ENCODE peak calls at places on chromosomes 1 and 21, in four cellular contexts. X is fibroblast of lung, E is HFFc6, P is IMR-90. M is an unnamed sample.

GRCh38 chr1:230681599-230681998 is 32.3 kb downstream of the AGT start:
- DNase-seq in X (peak; percentile 84), E (peak; percentile 68), P (peak; percentile 85), M (peak; percentile 42)

GRCh38 chr1:18923721-18924610 is 21.6 kb upstream of the ALDH4A1 start:
- DNase-seq in X (no peak), E (no peak), P (peak; percentile 47), M (no peak)

GRCh38 chr1:185376288-185376687 is 59.2 kb upstream of the IVNS1ABP start:
- DNase-seq in X (no peak), E (no peak), P (no peak), M (no peak)

GRCh38 chr21:21046063-21046462 is 47.9 kb downstream of the NCAM2 start:
- DNase-seq in X (no peak), E (no peak), P (no peak), M (no peak)

GRCh38 chr1:54581621-54582035 is 33.6 kb downstream of the ACOT11 start:
- DNase-seq in X (peak; percentile 82), E (peak; percentile 77), P (peak; percentile 71), M (peak; percentile 69)

GRCh38 chr1:32759521-32759980 is 57.0 kb upstream of the SYNC start:
- DNase-seq in X (no peak), E (no peak), P (no peak), M (no peak)

GRCh38 chr1:116763116-116763786 is 9.0 kb downstream of the CD2 start:
- DNase-seq in X (peak; percentile 7), E (no peak), P (no peak), M (no peak)

GRCh38 chr1:111920221-111921024 is 69.0 kb downstream of the KCND3 start:
- DNase-seq in X (no peak), E (peak; percentile 80), P (peak; percentile 5), M (peak; percentile 3)

GRCh38 chr1:21935891-21936365 is 1.2 kb downstream of the HSPG2 start:
- DNase-seq in X (no peak), E (no peak), P (no peak), M (no peak)

DNA sequence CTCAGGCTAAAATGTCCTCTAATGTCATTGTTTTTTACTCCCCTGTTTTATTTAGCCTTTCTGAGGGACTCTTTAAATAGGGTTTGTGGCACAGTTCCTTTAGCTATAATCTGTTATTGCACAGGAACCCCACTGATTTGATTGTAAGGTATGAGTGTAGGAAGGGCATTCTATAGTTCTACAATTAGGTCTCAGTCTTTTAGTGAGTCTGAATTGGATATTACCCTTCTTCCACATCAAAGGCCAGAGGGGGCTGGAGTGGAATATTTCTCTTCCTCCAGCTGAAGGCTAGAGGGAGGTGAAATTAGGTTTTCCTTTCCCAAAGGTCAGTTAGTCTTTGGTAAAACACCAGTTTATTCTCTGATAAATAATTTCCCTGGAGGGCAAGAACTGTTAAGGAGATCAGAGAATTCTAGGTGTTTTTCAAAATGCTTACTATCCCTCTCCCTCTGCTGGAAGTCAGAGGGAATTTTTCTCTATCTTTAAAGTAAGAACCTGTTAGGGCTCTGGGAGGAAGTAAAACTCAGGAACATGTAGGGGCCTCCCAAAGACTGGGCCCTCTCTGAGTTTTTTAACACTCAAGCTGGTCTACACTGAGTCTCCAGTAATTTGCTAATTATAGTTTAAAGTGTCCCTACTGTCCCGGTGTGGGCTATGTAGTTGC is 176.3 kb upstream of the ZNHIT6 start:
- DNase-seq in X (peak; percentile 44), E (peak; percentile 34), P (peak; percentile 48), M (no peak)
- TF ChIP-seq CTCF in X (peak; percentile 59), E (peak; percentile 82), P (peak; percentile 65), M (peak; percentile 65)

GRCh38 chr1:245999697-246000637 is 507.1 kb downstream of the SMYD3 start:
- DNase-seq in X (no peak), E (no peak), P (no peak), M (no peak)
- TF ChIP-seq CTCF in X (no peak), E (peak; percentile 15), P (no peak), M (no peak)

DNA sequence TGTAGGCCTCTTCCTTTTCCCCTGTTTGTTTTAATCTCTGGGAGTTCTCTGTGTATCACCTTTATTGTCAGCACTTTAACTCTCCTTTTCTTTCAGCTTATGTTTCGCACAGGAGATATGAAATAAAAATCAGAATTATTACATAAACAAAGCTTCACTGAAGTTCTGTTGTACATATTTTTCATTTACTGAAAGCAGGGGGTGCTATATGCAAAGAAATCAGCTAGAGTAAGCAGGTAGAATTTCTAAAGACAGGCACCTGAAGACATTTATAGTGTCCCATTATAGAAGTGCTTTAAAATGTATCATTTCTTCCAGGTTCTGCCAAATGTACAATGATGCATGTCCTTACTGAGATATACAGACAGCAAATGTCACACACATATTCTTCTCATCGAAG is 585.0 kb downstream of the PLA2G4A start:
- DNase-seq in X (peak; percentile 22), E (no peak), P (peak; percentile 34), M (no peak)
- TF ChIP-seq CTCF in X (peak; percentile 21), E (no peak), P (peak; percentile 40), M (no peak)

GRCh38 chr21:32569261-32570230 is 15.8 kb downstream of the TCP10L start:
- DNase-seq in X (peak; percentile 82), E (peak; percentile 57), P (peak; percentile 79), M (peak; percentile 40)
- TF ChIP-seq CTCF in X (peak; percentile 85), E (peak; percentile 90), P (peak; percentile 82), M (peak; percentile 88)

GRCh38 chr21:36964832-36965719 is 1.4 kb downstream of the HLCS start:
- DNase-seq in X (peak; percentile 20), E (no peak), P (no peak), M (no peak)

GRCh38 chr21:36965720-36966065 is 776 bp downstream of the HLCS start:
- DNase-seq in X (no peak), E (no peak), P (no peak), M (no peak)

GRCh38 chr21:36968414-36968813 is 1.9 kb upstream of the HLCS start:
- DNase-seq in X (no peak), E (no peak), P (no peak), M (no peak)

GRCh38 chr21:36966066-36966845 is at the start of gene HLCS:
- DNase-seq in X (peak; percentile 49), E (peak; percentile 3), P (peak; percentile 36), M (no peak)

GRCh38 chr21:36966846-36967657 is 583 bp upstream of the HLCS start:
- DNase-seq in X (peak; percentile 20), E (no peak), P (no peak), M (no peak)
- TF ChIP-seq CTCF in X (no peak), E (no peak), P (no peak), M (no peak)

DNA sequence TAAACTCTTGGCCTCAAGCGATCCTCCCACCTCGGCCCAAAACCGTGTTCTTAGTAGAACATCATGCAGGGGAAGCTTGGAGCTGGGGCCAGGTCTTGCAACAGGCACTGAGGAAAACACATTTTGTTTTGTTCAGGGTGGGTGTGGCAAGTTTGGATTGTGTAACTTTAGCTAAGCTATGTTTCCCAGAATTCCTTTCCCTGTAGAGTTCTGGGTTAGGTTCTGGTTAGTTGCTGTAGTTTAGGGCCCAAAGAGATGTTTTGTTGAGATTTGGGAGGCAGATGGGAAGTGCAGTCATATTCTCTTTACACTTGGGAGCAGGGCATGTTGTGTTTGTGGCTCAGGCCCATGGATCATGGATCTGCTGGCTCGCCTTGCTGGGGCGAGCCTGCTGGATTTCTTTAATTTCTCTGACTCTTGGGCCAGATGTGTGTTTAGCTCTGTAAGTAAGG is 24.0 kb downstream of the PLA2G5 start:
- DNase-seq in X (peak; percentile 30), E (no peak), P (no peak), M (no peak)
- TF ChIP-seq CTCF in X (no peak), E (no peak), P (no peak), M (no peak)

GRCh38 chr1:27405074-27405473 is 12.7 kb downstream of the GPR3 start:
- DNase-seq in X (peak; percentile 76), E (no peak), P (peak; percentile 30), M (no peak)
- TF ChIP-seq CTCF in X (no peak), E (no peak), P (no peak), M (no peak)

GRCh38 chr1:224632921-224633321 is 16.8 kb downstream of the CNIH3 start:
- DNase-seq in X (no peak), E (peak; percentile 28), P (peak; percentile 30), M (no peak)
- TF ChIP-seq CTCF in X (no peak), E (peak; percentile 31), P (no peak), M (no peak)

GRCh38 chr21:43994085-43994484 is 18.0 kb upstream of the TRAPPC10 start:
- DNase-seq in X (no peak), E (no peak), P (no peak), M (no peak)

GRCh38 chr21:43993420-43993934 is 18.6 kb upstream of the TRAPPC10 start:
- DNase-seq in X (no peak), E (no peak), P (no peak), M (no peak)

GRCh38 chr21:43994646-43995045 is 17.5 kb upstream of the TRAPPC10 start:
- DNase-seq in X (no peak), E (no peak), P (no peak), M (no peak)

GRCh38 chr21:43997766-43998742 is 14.1 kb upstream of the TRAPPC10 start:
- DNase-seq in X (no peak), E (no peak), P (no peak), M (no peak)

DNA sequence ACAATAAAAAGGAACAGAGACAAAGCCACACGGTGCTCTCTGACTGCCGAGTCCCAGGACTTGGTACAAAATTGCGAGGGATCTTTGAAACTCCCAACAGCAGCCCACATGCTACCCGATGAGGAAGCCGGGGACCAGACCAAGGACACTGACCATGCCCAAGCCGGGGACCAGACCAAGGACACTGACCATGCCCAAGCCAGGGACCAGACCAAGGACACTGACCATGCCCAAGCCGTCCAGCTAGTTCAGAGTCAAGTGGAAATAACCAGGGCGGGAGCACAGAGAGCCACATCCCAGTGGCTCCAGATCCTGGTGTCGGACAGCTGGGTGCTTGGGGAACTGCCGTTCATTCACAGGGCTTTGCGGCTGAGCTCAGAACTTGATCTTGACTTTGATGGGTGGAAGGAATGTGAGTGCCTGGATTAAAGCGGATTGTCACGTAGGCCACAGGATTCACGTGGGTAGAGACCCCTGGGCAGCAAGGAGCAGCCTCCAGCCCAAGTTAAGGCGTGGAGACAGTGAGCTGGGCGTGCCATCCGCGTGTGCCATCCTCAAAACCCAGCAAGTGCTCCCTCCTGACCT is 16.5 kb upstream of the TRAPPC10 start:
- DNase-seq in X (no peak), E (no peak), P (no peak), M (no peak)
- TF ChIP-seq CTCF in X (no peak), E (no peak), P (no peak), M (no peak)

M was measured in AG09319.